ENCODE peak calls at places on chromosomes 12 and 14, in seven cellular contexts. G is right lobe of liver, Y is A549, I is cardiac muscle cell, H is left ventricle myocardium inferior, Q is sigmoid colon, L is tibial nerve. W is an unnamed sample.
A peak's percentile ranks its signal among the peaks of the same experiment; 100 is the strongest.

GRCh38 chr14:64060199-64060545 is 207.4 kb downstream of the SYNE2 start:
- DNase-seq in H (no peak), Y (no peak), Q (no peak), I (no peak), G (no peak), L (no peak), W (no peak)

GRCh38 chr14:93712838-93713724 is 75.2 kb downstream of the PRIMA1 start:
- DNase-seq in G (no peak), Q (peak; percentile 49), I (no peak), L (no peak), H (no peak), Y (no peak), W (no peak)

GRCh38 chr12:44143170-44143569 is 307.3 kb downstream of the TMEM117 start:
- DNase-seq in L (no peak), Y (no peak), Q (no peak), I (no peak), H (no peak), G (no peak), W (no peak)

GRCh38 chr12:25135531-25136154 is 59.3 kb downstream of the DNAI7 start:
- DNase-seq in I (no peak), G (no peak), H (no peak), Y (no peak), Q (no peak), L (no peak), W (no peak)

GRCh38 chr14:82080319-82080718 is 546.7 kb upstream of the SEL1L start:
- DNase-seq in Y (no peak), G (no peak), I (no peak), L (no peak), Q (no peak), H (no peak), W (no peak)

GRCh38 chr14:68409355-68409754 is 383.5 kb downstream of the ZFP36L1 start:
- DNase-seq in I (no peak), L (no peak), H (no peak), Y (no peak), G (no peak), Q (no peak), W (no peak)

GRCh38 chr14:37464192-37464858 is 130.7 kb downstream of the FOXA1 start:
- DNase-seq in Y (no peak), Q (no peak), I (no peak), L (no peak), H (no peak), G (no peak), W (no peak)

GRCh38 chr12:47651368-47652254 is 54.2 kb downstream of the RPAP3 start:
- DNase-seq in Q (peak; percentile 84), H (peak; percentile 31), Y (peak; percentile 32), G (peak; percentile 62), L (peak; percentile 50), I (peak; percentile 79), W (peak; percentile 82)

GRCh38 chr14:103630364-103631108 is 1.5 kb downstream of the KLC1 start:
- DNase-seq in Q (no peak), G (no peak), L (no peak), Y (no peak), H (no peak), I (peak; percentile 13), W (no peak)

GRCh38 chr12:87779016-87779415 is 250.2 kb downstream of the C12orf50 start:
- DNase-seq in H (no peak), L (no peak), I (no peak), G (no peak), Y (peak; percentile 15), Q (no peak), W (peak; percentile 48)

GRCh38 chr12:124207617-124208016 is 87.3 kb upstream of the RFLNA start:
- DNase-seq in I (peak; percentile 77), Y (no peak), L (no peak), Q (no peak), H (no peak), G (no peak), W (no peak)

GRCh38 chr14:74934476-74935339 is 11.6 kb upstream of the RPS6KL1 start:
- DNase-seq in H (peak; percentile 58), I (peak; percentile 59), G (peak; percentile 46), L (no peak), Q (no peak), Y (no peak), W (peak; percentile 76)

GRCh38 chr14:22283000-22283399 is 306.0 kb downstream of the DAD1 start:
- DNase-seq in L (no peak), H (no peak), I (no peak), Y (no peak), G (no peak), Q (no peak), W (no peak)

GRCh38 chr12:119615518-119616475 is 22.2 kb downstream of the TMEM233 start:
- DNase-seq in H (no peak), L (no peak), G (no peak), Q (no peak), Y (no peak), I (no peak), W (no peak)

GRCh38 chr12:47190905-47191304 is 111.1 kb upstream of the AMIGO2 start:
- DNase-seq in Q (no peak), Y (no peak), G (no peak), I (no peak), H (no peak), L (no peak), W (no peak)

GRCh38 chr12:109621271-109621671 is 47.7 kb downstream of the MVK start:
- DNase-seq in Y (no peak), G (no peak), I (peak; percentile 39), Q (no peak), L (no peak), H (no peak), W (no peak)

GRCh38 chr14:31445703-31446102 is 11.6 kb downstream of the DTD2 start:
- DNase-seq in Y (no peak), Q (no peak), L (no peak), G (no peak), H (no peak), I (no peak), W (no peak)

GRCh38 chr12:52848661-52849255 is at the start of gene KRT78:
- DNase-seq in I (no peak), Q (no peak), H (no peak), Y (no peak), G (no peak), L (no peak), W (peak; percentile 50)

GRCh38 chr14:33393895-33394405 is 455.3 kb downstream of the NPAS3 start:
- DNase-seq in Y (no peak), Q (no peak), H (no peak), L (no peak), I (no peak), G (no peak), W (no peak)

GRCh38 chr12:18217981-18218380 is 43.3 kb upstream of the PIK3C2G start:
- DNase-seq in Q (no peak), Y (no peak), L (no peak), I (no peak), G (no peak), H (no peak), W (no peak)

DNA sequence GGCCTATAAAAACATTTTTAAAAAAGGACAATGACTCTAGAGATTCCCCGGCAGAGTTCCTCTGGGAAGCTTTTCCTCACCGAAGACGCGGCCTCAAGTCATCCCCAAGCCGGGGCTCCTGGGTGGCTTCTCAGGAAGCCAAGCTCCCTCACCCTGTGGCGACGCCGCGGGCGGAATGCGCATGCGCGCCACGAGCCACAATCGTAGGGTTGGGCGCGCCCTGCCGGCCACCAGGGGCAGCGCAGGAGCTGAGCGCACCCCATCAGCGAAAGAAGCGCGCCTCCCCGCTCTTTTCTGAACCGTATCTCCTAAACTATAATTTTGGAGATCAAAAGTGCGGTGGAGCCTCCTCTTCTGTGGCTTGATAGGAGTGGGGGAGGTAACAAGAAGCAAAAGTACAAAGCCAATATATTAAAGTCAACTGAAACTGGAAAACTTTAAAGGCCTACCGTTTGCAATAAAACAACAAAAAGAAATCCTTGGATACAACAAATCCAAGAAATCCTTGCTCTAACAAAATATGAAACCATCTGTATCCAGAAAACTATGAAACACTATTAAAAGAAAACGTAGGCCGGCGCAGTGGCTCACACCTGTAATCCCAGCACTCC is 17.4 kb upstream of the CHFR start:
- DNase-seq in I (peak; percentile 67), G (peak; percentile 64), H (peak; percentile 83), Y (no peak), L (peak; percentile 65), Q (peak; percentile 92), W (peak; percentile 96)
- H3K9me3 ChIP-seq in I (no peaks in the 10 kb centered on the region), G (no peaks in the 10 kb centered on the region), H (no peaks in the 10 kb centered on the region), Y (peaks cover 80% of the 10 kb centered on the region), L (no peaks in the 10 kb centered on the region), Q (no peaks in the 10 kb centered on the region), W (no peaks in the 10 kb centered on the region)

GRCh38 chr12:76587428-76588178 is 28.0 kb upstream of the OSBPL8 start:
- DNase-seq in H (no peak), Q (no peak), G (no peak), I (peak; percentile 70), Y (no peak), L (no peak), W (no peak)

GRCh38 chr12:76583301-76583700 is 23.7 kb upstream of the OSBPL8 start:
- DNase-seq in Q (no peak), Y (no peak), I (no peak), G (no peak), L (no peak), H (no peak), W (no peak)

GRCh38 chr12:76586764-76587395 is 27.3 kb upstream of the OSBPL8 start:
- DNase-seq in Y (no peak), Q (no peak), H (no peak), I (peak; percentile 72), L (peak; percentile 70), G (no peak), W (no peak)

GRCh38 chr12:76591461-76591860 is 31.9 kb upstream of the OSBPL8 start:
- DNase-seq in I (peak; percentile 79), Q (no peak), H (no peak), L (no peak), G (no peak), Y (no peak), W (no peak)

GRCh38 chr12:76588881-76589565 is 29.5 kb upstream of the OSBPL8 start:
- DNase-seq in Q (no peak), G (no peak), I (peak; percentile 93), L (peak; percentile 27), Y (no peak), H (no peak), W (no peak)
- H3K4me3 ChIP-seq in Q (no peak overlapping the region), G (no peak overlapping the region), I (no peak overlapping the region), L (no peak overlapping the region), Y (no peak overlapping the region), H (no peak overlapping the region), W (no peak overlapping the region)

DNA sequence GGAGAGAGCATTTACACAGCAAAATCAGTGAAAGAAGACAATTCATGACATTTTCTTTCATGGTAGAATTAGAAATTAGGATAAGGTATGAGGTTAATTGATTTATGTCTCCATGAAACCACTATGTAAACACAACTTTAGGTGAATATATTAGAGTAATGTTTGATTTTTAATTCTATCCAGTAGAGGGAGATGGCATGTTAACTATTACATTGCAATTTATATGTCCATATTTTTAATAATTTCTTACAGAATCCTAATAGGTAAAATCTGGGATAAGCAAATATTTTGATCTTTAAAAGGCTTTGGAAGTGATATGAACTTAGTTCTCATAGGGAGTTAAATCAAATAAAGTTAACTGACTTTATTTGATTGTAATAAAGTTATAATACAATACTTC is 373.4 kb upstream of the PDE3A start:
- DNase-seq in L (no peak), H (no peak), G (no peak), I (peak; percentile 34), Y (no peak), Q (no peak), W (no peak)
- TF ChIP-seq CTCF in L (no peak), H (peak; percentile 45), G (peak; percentile 32), I (peak; percentile 35), Y (peak; percentile 26), Q (no peak), W (no peak)

GRCh38 chr14:66944872-66945271 is 244.4 kb upstream of the GARIN2 start:
- DNase-seq in G (no peak), H (no peak), L (no peak), I (peak; percentile 47), Y (no peak), Q (no peak), W (no peak)
- H3K9me3 ChIP-seq in G (no peaks in the 10 kb centered on the region), H (peaks cover 88% of the 10 kb centered on the region), L (peaks cover 4% of the 10 kb centered on the region), I (no peaks in the 10 kb centered on the region), Y (peaks cover 60% of the 10 kb centered on the region), Q (peaks cover 22% of the 10 kb centered on the region), W (peaks cover 97% of the 10 kb centered on the region)